ENCODE peak calls at places on chromosomes 2 and 18, in seven cellular contexts. C is midbrain, Y is T-helper 2 cell, T is BE2C, O is brain microvascular endothelial cell, V is NCI-H2081, X is HCT116. K is an unnamed sample.
A peak's percentile ranks its signal among the peaks of the same experiment; 100 is the strongest.

GRCh38 chr2:198314559-198315153 is 510.3 kb downstream of the PLCL1 start:
- DNase-seq in X (peak; percentile 54), C (peak; percentile 66), Y (no peak), O (peak; percentile 56), T (no peak), V (peak; percentile 56), K (no peak)

GRCh38 chr2:168613510-168613909 is 157.4 kb downstream of the CERS6 start:
- DNase-seq in O (no peak), V (no peak), X (no peak), T (no peak), Y (no peak), C (no peak), K (no peak)

GRCh38 chr2:211114826-211115450 is 558.5 kb downstream of the CPS1 start:
- DNase-seq in Y (no peak), O (peak; percentile 21), X (no peak), V (no peak), T (no peak), C (no peak), K (no peak)

GRCh38 chr2:135742307-135742838 is 718 bp downstream of the UBXN4 start:
- DNase-seq in T (peak; percentile 22), O (peak; percentile 18), V (peak; percentile 15), X (no peak), Y (peak; percentile 13), C (peak; percentile 36), K (no peak)

GRCh38 chr2:73920577-73921545 is 5.8 kb upstream of the DGUOK start:
- DNase-seq in V (no peak), T (peak; percentile 71), O (no peak), C (no peak), X (peak; percentile 32), Y (no peak), K (peak; percentile 97)

GRCh38 chr2:114543106-114543806 is 100.8 kb downstream of the DPP10 start:
- DNase-seq in Y (no peak), C (no peak), O (no peak), T (no peak), V (no peak), X (no peak), K (peak; percentile 22)

GRCh38 chr2:38146302-38146916 is 70.5 kb upstream of the CYP1B1 start:
- DNase-seq in X (peak; percentile 37), T (no peak), O (peak; percentile 89), V (no peak), Y (no peak), C (no peak), K (no peak)

GRCh38 chr2:142582317-142582716 is 295.1 kb upstream of the KYNU start:
- DNase-seq in C (no peak), T (no peak), X (no peak), V (no peak), O (no peak), Y (no peak), K (no peak)

GRCh38 chr2:236667526-236667925 is 97.9 kb downstream of the ACKR3 start:
- DNase-seq in O (no peak), C (no peak), V (no peak), X (no peak), Y (no peak), T (no peak), K (no peak)

GRCh38 chr18:58263733-58264469 is 219.9 kb downstream of the NEDD4L start:
- DNase-seq in O (no peak), C (no peak), V (no peak), Y (no peak), X (no peak), T (no peak), K (no peak)

GRCh38 chr18:46591821-46592391 is 65.1 kb downstream of the LOXHD1 start:
- DNase-seq in C (no peak), T (peak; percentile 18), X (no peak), V (no peak), Y (no peak), O (no peak), K (peak; percentile 67)

GRCh38 chr2:2662037-2662846 is 331.2 kb upstream of the MYT1L start:
- DNase-seq in C (peak; percentile 54), T (no peak), Y (no peak), X (no peak), V (peak; percentile 53), O (no peak), K (no peak)

GRCh38 chr18:8507361-8507760 is 101.9 kb upstream of the RAB12 start:
- DNase-seq in T (no peak), Y (no peak), C (no peak), O (peak; percentile 14), V (no peak), X (peak; percentile 3), K (peak; percentile 22)

GRCh38 chr2:47904903-47905453 is 1.3 kb downstream of the FBXO11 start:
- DNase-seq in Y (peak; percentile 5), X (no peak), V (no peak), C (peak; percentile 66), T (peak; percentile 18), O (no peak), K (peak; percentile 37)

GRCh38 chr2:105595536-105595935 is 149.2 kb upstream of the NCK2 start:
- DNase-seq in O (no peak), C (no peak), V (no peak), T (no peak), Y (no peak), X (no peak), K (no peak)

GRCh38 chr18:36035253-36035652 is 32.1 kb downstream of the RPRD1A start:
- DNase-seq in O (no peak), Y (no peak), T (no peak), X (no peak), C (no peak), V (peak; percentile 66), K (no peak)

GRCh38 chr2:221106241-221106640 is 465.9 kb downstream of the EPHA4 start:
- DNase-seq in T (no peak), C (no peak), X (no peak), V (no peak), Y (no peak), O (no peak), K (no peak)

GRCh38 chr18:12416108-12416729 is 8.5 kb downstream of the PRELID3A start:
- DNase-seq in T (no peak), X (no peak), Y (no peak), C (no peak), O (no peak), V (no peak), K (no peak)

GRCh38 chr2:100215375-100215774 is 73.0 kb upstream of the AFF3 start:
- DNase-seq in T (no peak), X (no peak), O (no peak), V (no peak), Y (no peak), C (no peak), K (no peak)

GRCh38 chr2:172772637-172773036 is 37.0 kb downstream of the RAPGEF4 start:
- DNase-seq in Y (no peak), V (no peak), X (no peak), O (peak; percentile 13), T (no peak), C (no peak), K (no peak)

GRCh38 chr2:182649316-182649715 is 66.7 kb upstream of the DNAJC10 start:
- DNase-seq in C (peak; percentile 15), Y (no peak), T (peak; percentile 15), X (peak; percentile 21), V (peak; percentile 70), O (peak; percentile 27), K (peak; percentile 53)

GRCh38 chr2:21438949-21439348 is 315.2 kb downstream of the TDRD15 start:
- DNase-seq in X (no peak), V (no peak), T (no peak), Y (no peak), O (peak; percentile 64), C (no peak), K (no peak)

GRCh38 chr2:44360749-44361329 is 455 bp downstream of the PREPL start:
- DNase-seq in X (no peak), O (peak; percentile 6), V (no peak), T (peak; percentile 30), Y (no peak), C (peak; percentile 53), K (no peak)

GRCh38 chr2:8277921-8278571 is 403.8 kb upstream of the ID2 start:
- DNase-seq in Y (no peak), V (no peak), C (peak; percentile 42), X (no peak), O (no peak), T (no peak), K (no peak)

GRCh38 chr2:112482309-112483046 is 522 bp downstream of the TTL start:
- DNase-seq in Y (no peak), C (no peak), V (peak; percentile 10), X (no peak), T (peak; percentile 27), O (peak; percentile 24), K (peak; percentile 48)

GRCh38 chr2:54416166-54416798 is 39.8 kb upstream of the SPTBN1 start:
- DNase-seq in Y (no peak), T (no peak), C (no peak), V (no peak), O (peak; percentile 21), X (no peak), K (no peak)